ENCODE peak calls at places on chromosomes 6 and 20, in nine cellular contexts. R is prostate gland, K is NB4, W is body of pancreas, C is heart left ventricle, G is uterus, L is A549, D is IMR-90, B is K562. P is an unnamed sample.

GRCh38 chr20:11013801-11014200 is 340.0 kb upstream of the JAG1 start:
- DNase-seq in R (no peak), D (no peak), C (no peak), L (no peak), K (no peak), W (no peak), B (no peak), G (no peak), P (no peak)

GRCh38 chr6:169190144-169190584 is 63.5 kb downstream of the THBS2 start:
- DNase-seq in K (no peak), C (peak), D (peak), B (no peak), G (peak), L (no peak), W (no peak), R (no peak), P (peak)

GRCh38 chr6:165573671-165574070 is 89.4 kb downstream of the PDE10A start:
- DNase-seq in B (no peak), C (peak), R (no peak), L (peak), W (peak), G (peak), D (peak), K (no peak), P (peak)

GRCh38 chr6:147078602-147079001 is 125.6 kb upstream of the STXBP5 start:
- DNase-seq in B (no peak), L (no peak), W (no peak), D (peak), K (no peak), G (no peak), C (no peak), R (no peak), P (no peak)

GRCh38 chr6:116461563-116462507 is 660 bp downstream of the CALHM6 start:
- DNase-seq in R (no peak), B (no peak), L (no peak), W (peak), G (peak), K (peak), D (peak), C (peak), P (peak)

GRCh38 chr20:62012631-62013030 is 53.0 kb downstream of the TAF4 start:
- DNase-seq in R (no peak), D (no peak), C (peak), K (no peak), G (no peak), B (no peak), L (no peak), W (no peak), P (no peak)

GRCh38 chr6:148598690-148599089 is 148.1 kb upstream of the UST start:
- DNase-seq in L (no peak), K (no peak), D (no peak), C (no peak), B (no peak), G (no peak), W (no peak), R (no peak), P (no peak)

GRCh38 chr6:152050451-152051195 is 243.1 kb downstream of the ESR1 start:
- DNase-seq in D (no peak), G (no peak), C (no peak), R (no peak), B (no peak), K (no peak), W (no peak), L (no peak), P (no peak)

GRCh38 chr6:139925894-139926641 is 551.6 kb upstream of the CITED2 start:
- DNase-seq in C (no peak), B (no peak), K (no peak), L (no peak), G (peak), R (no peak), W (no peak), D (peak), P (no peak)

GRCh38 chr6:165747963-165748362 is 84.9 kb upstream of the PDE10A start:
- DNase-seq in K (no peak), L (no peak), R (no peak), C (no peak), G (no peak), B (no peak), W (no peak), D (no peak), P (no peak)

GRCh38 chr20:17172826-17173420 is 53.9 kb upstream of the PCSK2 start:
- DNase-seq in W (no peak), K (no peak), C (no peak), L (no peak), D (no peak), G (no peak), B (no peak), R (no peak), P (no peak)

GRCh38 chr6:158564243-158565121 is 4.6 kb downstream of the TMEM181 start:
- DNase-seq in D (no peak), B (no peak), R (no peak), G (no peak), K (no peak), W (no peak), C (peak), L (no peak), P (no peak)

GRCh38 chr6:159716247-159717086 is 10.8 kb upstream of the WTAP start:
- DNase-seq in R (peak), G (peak), C (no peak), D (peak), W (peak), L (no peak), B (no peak), K (peak), P (peak)

GRCh38 chr6:127178746-127179145 is 60.3 kb downstream of the RSPO3 start:
- DNase-seq in B (no peak), W (no peak), L (no peak), D (no peak), K (no peak), R (no peak), G (no peak), C (no peak), P (no peak)

GRCh38 chr6:12343122-12343439 is 52.9 kb downstream of the EDN1 start:
- DNase-seq in W (no peak), C (no peak), K (peak), G (no peak), R (no peak), B (no peak), L (no peak), D (no peak), P (no peak)

GRCh38 chr6:15239606-15240364 is 6.1 kb upstream of the JARID2 start:
- DNase-seq in C (no peak), B (no peak), R (no peak), G (no peak), D (no peak), L (no peak), K (no peak), W (no peak), P (no peak)

GRCh38 chr20:57605045-57605444 is 15.2 kb downstream of the ZBP1 start:
- DNase-seq in K (no peak), L (no peak), W (no peak), D (no peak), G (no peak), C (no peak), B (no peak), R (no peak), P (no peak)

GRCh38 chr6:37306624-37307222 is 47.1 kb upstream of the RNF8 start:
- DNase-seq in W (no peak), D (no peak), K (no peak), C (no peak), G (no peak), R (no peak), L (no peak), B (no peak), P (no peak)

GRCh38 chr6:131015630-131016263 is 47.3 kb downstream of the EPB41L2 start:
- DNase-seq in D (peak), G (peak), C (no peak), W (no peak), L (no peak), B (no peak), K (no peak), R (no peak), P (peak)

GRCh38 chr20:42544926-42545325 is 644.8 kb downstream of the PTPRT start:
- DNase-seq in K (no peak), L (no peak), D (no peak), R (no peak), G (no peak), B (no peak), C (no peak), W (peak), P (no peak)

GRCh38 chr20:10665027-10665561 is 8.7 kb downstream of the JAG1 start:
- DNase-seq in G (no peak), W (no peak), L (no peak), B (no peak), R (peak), K (no peak), C (no peak), D (peak), P (peak)

GRCh38 chr6:158211273-158212055 is 43.3 kb downstream of the GTF2H5 start:
- DNase-seq in B (no peak), W (no peak), D (peak), K (no peak), R (no peak), C (no peak), L (no peak), G (no peak), P (no peak)

GRCh38 chr20:20732641-20733040 is 20.2 kb upstream of the RALGAPA2 start:
- DNase-seq in B (no peak), K (no peak), R (no peak), D (no peak), G (no peak), L (no peak), W (no peak), C (no peak), P (no peak)

GRCh38 chr6:118725944-118726343 is 74.6 kb upstream of the CEP85L start:
- DNase-seq in L (no peak), D (no peak), R (no peak), K (peak), G (no peak), W (no peak), B (no peak), C (no peak), P (no peak)

GRCh38 chr20:49999329-49999728 is 16.5 kb downstream of the SNAI1 start:
- DNase-seq in K (peak), D (no peak), R (no peak), G (no peak), W (no peak), C (no peak), B (no peak), L (no peak), P (no peak)

GRCh38 chr20:61628901-61629300 is 376.8 kb downstream of the CDH4 start:
- DNase-seq in R (no peak), B (no peak), K (no peak), L (no peak), C (peak), W (no peak), G (no peak), D (no peak), P (peak)

GRCh38 chr6:70353343-70353913 is 50.5 kb upstream of the COL9A1 start:
- DNase-seq in W (no peak), K (no peak), D (no peak), R (no peak), B (no peak), G (no peak), L (no peak), C (no peak), P (no peak)

GRCh38 chr6:111253999-111254778 is 166.9 kb downstream of the SLC16A10 start:
- DNase-seq in R (no peak), D (no peak), L (no peak), B (no peak), G (no peak), K (no peak), C (no peak), W (no peak), P (no peak)

GRCh38 chr20:17934141-17934862 is 34.3 kb downstream of the SNX5 start:
- DNase-seq in L (no peak), G (no peak), W (no peak), K (no peak), B (no peak), C (no peak), R (no peak), D (no peak), P (no peak)

GRCh38 chr6:53529324-53530036 is 15.4 kb downstream of the GCLC start:
- DNase-seq in L (no peak), G (no peak), C (no peak), B (no peak), D (no peak), W (no peak), R (no peak), K (no peak), P (no peak)

GRCh38 chr6:107323133-107323785 is 136.1 kb downstream of the PDSS2 start:
- DNase-seq in R (no peak), L (no peak), B (no peak), D (peak), K (no peak), G (no peak), W (no peak), C (no peak), P (no peak)

GRCh38 chr20:34553366-34553867 is 5.1 kb upstream of the MAP1LC3A start:
- DNase-seq in L (no peak), B (no peak), C (peak), W (peak), G (no peak), R (peak), K (no peak), D (no peak), P (no peak)

GRCh38 chr20:62308102-62308822 is 5.5 kb downstream of the ADRM1 start:
- DNase-seq in B (no peak), W (no peak), R (peak), K (no peak), D (no peak), L (no peak), G (no peak), C (no peak), P (no peak)

GRCh38 chr20:57654998-57655811 is 35.0 kb upstream of the ZBP1 start:
- DNase-seq in W (peak), G (peak), R (peak), D (no peak), B (no peak), C (no peak), L (peak), K (no peak), P (peak)

GRCh38 chr6:35473849-35474128 is 5.6 kb downstream of the RPL10A start:
- DNase-seq in R (no peak), L (no peak), K (no peak), D (no peak), B (no peak), C (no peak), G (no peak), W (no peak), P (no peak)

GRCh38 chr20:4406627-4407026 is 315.1 kb upstream of the PRND start:
- DNase-seq in K (no peak), D (peak), L (no peak), C (no peak), W (no peak), R (no peak), G (no peak), B (no peak), P (no peak)

GRCh38 chr6:156886409-156886808 is 109.2 kb downstream of the ARID1B start:
- DNase-seq in G (no peak), B (no peak), D (no peak), W (peak), K (peak), C (no peak), L (no peak), R (no peak), P (peak)

DNA sequence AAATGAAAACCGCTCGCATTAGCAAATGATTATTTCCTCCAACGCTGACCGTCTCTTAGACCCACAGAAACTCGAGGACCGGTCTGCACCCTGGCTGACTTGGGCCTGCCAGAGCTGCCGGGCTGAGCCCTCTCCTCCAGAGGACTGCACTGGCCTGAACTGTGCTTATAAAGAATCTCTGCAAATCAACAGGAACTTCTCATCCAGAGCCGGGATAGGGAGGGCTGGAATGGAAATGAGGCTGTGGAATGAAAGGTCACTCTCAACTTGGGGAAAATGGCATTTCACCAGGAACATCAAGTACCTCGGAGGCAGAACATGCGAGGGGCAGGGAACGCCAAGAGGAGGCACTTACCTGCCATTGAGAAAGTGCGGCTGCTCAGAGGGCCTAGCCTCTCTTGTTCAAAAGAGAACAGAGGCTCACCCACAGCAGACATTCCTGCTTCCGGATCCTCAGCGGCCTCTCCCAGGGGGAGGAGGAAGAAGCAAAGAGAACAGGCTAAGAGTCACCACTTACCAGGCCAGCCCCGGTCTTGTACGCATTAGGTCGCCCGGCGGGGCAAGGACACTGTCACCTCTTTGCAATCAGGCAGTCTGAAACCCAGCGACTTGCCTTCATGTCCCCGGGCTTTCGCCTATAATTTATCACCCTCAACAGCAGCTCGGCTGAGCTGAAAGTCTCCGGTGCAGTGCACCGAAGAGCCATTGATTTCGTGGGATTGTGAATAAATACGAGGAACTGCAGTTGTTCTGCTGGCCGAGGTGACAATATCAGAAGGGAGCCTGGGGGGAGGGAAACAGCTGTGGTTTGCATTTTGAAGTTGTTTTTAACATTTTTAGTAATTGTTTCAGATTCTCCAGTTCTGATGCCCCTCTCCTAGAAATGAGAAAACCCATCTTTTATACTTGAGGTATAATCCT is 37.6 kb downstream of the ZMYND8 start:
- DNase-seq in B (peak), D (peak), W (peak), L (peak), R (peak), G (peak), K (peak), C (peak), P (peak)
- H3K4me3 ChIP-seq in B (peak), D (no peak), W (no peak), L (no peak), R (peak), G (no peak), K (peak), C (peak), P (no peak)

GRCh38 chr6:125153541-125154183 is at the start of gene TPD52L1:
- DNase-seq in R (peak), C (peak), K (peak), B (peak), L (peak), W (peak), D (peak), G (peak), P (peak)
- TF ChIP-seq POLR2A in R (peak), C (peak), K (no peak), B (peak), L (peak), W (peak), D (no peak), G (peak), P (no peak)

GRCh38 chr20:58867211-58867610 is 14.7 kb downstream of the GNAS start:
- DNase-seq in C (no peak), B (no peak), D (no peak), K (no peak), R (no peak), W (no peak), L (no peak), G (peak), P (no peak)

GRCh38 chr20:58871533-58872102 is 19.1 kb downstream of the GNAS start:
- DNase-seq in D (no peak), R (no peak), C (no peak), W (no peak), B (no peak), K (no peak), L (no peak), G (no peak), P (no peak)

GRCh38 chr20:58870293-58871014 is 17.9 kb downstream of the GNAS start:
- DNase-seq in W (peak), G (peak), K (peak), B (peak), D (peak), R (peak), L (peak), C (peak), P (peak)

GRCh38 chr20:58868795-58869194 is 16.3 kb downstream of the GNAS start:
- DNase-seq in R (no peak), C (no peak), D (no peak), G (no peak), B (no peak), K (no peak), L (no peak), W (no peak), P (peak)

GRCh38 chr20:58869662-58870227 is 17.2 kb downstream of the GNAS start:
- DNase-seq in W (no peak), K (no peak), C (no peak), L (no peak), B (peak), G (no peak), D (no peak), R (no peak), P (no peak)
- TF ChIP-seq CTCF in W (no peak), K (no peak), C (no peak), L (no peak), B (no peak), G (no peak), D (no peak), R (no peak), P (no peak)

DNA sequence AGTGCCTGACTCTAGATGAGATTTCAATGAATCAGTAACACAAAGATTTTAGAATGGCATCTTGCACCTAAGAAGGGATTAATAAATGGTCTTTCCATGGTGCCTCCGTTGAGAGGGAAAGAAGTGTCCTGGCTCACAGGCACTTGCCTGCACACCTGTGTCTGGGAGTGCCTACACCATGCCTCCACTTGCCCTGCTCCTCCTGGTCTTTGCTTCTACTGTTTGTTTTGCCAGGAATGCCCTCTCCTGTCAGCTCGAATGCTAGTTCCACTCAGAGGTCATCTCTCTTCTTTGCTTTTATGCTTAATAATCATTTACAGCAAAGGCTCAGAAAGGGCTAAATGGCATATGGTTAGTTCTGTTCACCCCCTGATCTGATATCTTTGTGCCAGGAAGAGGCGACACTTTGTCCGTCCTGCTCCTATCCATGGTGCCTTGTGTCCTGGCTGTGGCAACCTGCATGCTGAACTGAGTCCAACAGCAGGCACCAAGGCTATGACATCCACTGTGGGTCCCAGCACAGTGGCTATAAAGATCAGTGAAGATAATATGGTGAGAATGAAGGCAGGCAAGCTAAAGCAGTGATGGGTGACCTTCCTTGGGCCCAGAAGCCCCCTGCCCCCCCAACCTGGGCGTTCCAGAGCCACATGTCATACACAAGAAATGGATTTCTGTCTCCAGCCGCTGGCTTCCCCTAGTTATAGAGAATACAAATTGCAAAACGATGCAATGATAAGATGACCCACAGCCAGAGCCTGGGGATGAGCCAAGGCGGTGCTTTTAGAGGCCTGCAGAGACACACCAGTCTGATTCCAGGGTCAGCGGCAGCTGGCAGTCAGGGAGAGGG is 1.4 kb downstream of the C6orf132 start:
- DNase-seq in W (peak), L (no peak), R (peak), K (no peak), C (no peak), D (no peak), B (no peak), G (no peak), P (no peak)
- H3K4me3 ChIP-seq in W (peak), L (no peak), R (peak), K (no peak), C (no peak), D (no peak), B (no peak), G (no peak), P (no peak)